ENCODE peak calls at places on chromosomes 13 and 19, in seven cellular contexts. One of them, this sample, is unnamed.

GRCh38 chr19:46391296-46392251 is 21.8 kb downstream of the CCDC8 start:
- DNase-seq in esophagus muscularis mucosa: no peak
- DNase-seq in kidney epithelial cell: no peak
- DNase-seq in fibroblast of the aortic adventitia: no peak
- DNase-seq in DND-41: no peak
- DNase-seq in left ventricle myocardium inferior: no peak
- DNase-seq in GM23338: no peak
- DNase-seq in this sample: no peak

GRCh38 chr19:4456843-4457653 is 546 bp downstream of the UBXN6 start:
- DNase-seq in esophagus muscularis mucosa: no peak
- DNase-seq in GM23338: peak
- DNase-seq in fibroblast of the aortic adventitia: peak
- DNase-seq in kidney epithelial cell: no peak
- DNase-seq in left ventricle myocardium inferior: peak
- DNase-seq in DND-41: peak
- DNase-seq in this sample: no peak

GRCh38 chr13:112859817-112860190 is 109.2 kb upstream of the MCF2L start:
- DNase-seq in fibroblast of the aortic adventitia: peak
- DNase-seq in left ventricle myocardium inferior: no peak
- DNase-seq in esophagus muscularis mucosa: no peak
- DNase-seq in GM23338: no peak
- DNase-seq in kidney epithelial cell: peak
- DNase-seq in DND-41: no peak
- DNase-seq in this sample: no peak

GRCh38 chr19:58338336-58338735 is 11.5 kb downstream of the ZSCAN22 start:
- DNase-seq in fibroblast of the aortic adventitia: no peak
- DNase-seq in DND-41: no peak
- DNase-seq in kidney epithelial cell: no peak
- DNase-seq in left ventricle myocardium inferior: no peak
- DNase-seq in GM23338: no peak
- DNase-seq in esophagus muscularis mucosa: no peak
- DNase-seq in this sample: no peak

GRCh38 chr19:46732966-46733692 is 12.7 kb upstream of the FKRP start:
- DNase-seq in fibroblast of the aortic adventitia: no peak
- DNase-seq in kidney epithelial cell: no peak
- DNase-seq in GM23338: no peak
- DNase-seq in DND-41: no peak
- DNase-seq in esophagus muscularis mucosa: no peak
- DNase-seq in left ventricle myocardium inferior: no peak
- DNase-seq in this sample: no peak

GRCh38 chr19:38917921-38918491 is 6.0 kb upstream of the CCER2 start:
- DNase-seq in GM23338: peak
- DNase-seq in kidney epithelial cell: no peak
- DNase-seq in DND-41: no peak
- DNase-seq in fibroblast of the aortic adventitia: no peak
- DNase-seq in esophagus muscularis mucosa: no peak
- DNase-seq in left ventricle myocardium inferior: no peak
- DNase-seq in this sample: no peak

GRCh38 chr19:18158471-18158870 is 5.5 kb downstream of the PIK3R2 start:
- DNase-seq in kidney epithelial cell: no peak
- DNase-seq in GM23338: no peak
- DNase-seq in fibroblast of the aortic adventitia: no peak
- DNase-seq in left ventricle myocardium inferior: no peak
- DNase-seq in esophagus muscularis mucosa: no peak
- DNase-seq in DND-41: no peak
- DNase-seq in this sample: no peak

GRCh38 chr19:11581740-11582139 is 4.3 kb upstream of the ACP5 start:
- DNase-seq in DND-41: peak
- DNase-seq in kidney epithelial cell: no peak
- DNase-seq in left ventricle myocardium inferior: no peak
- DNase-seq in GM23338: no peak
- DNase-seq in fibroblast of the aortic adventitia: peak
- DNase-seq in esophagus muscularis mucosa: no peak
- DNase-seq in this sample: no peak

GRCh38 chr13:110233181-110233641 is 73.7 kb downstream of the COL4A1 start:
- DNase-seq in kidney epithelial cell: no peak
- DNase-seq in GM23338: no peak
- DNase-seq in DND-41: no peak
- DNase-seq in left ventricle myocardium inferior: peak
- DNase-seq in esophagus muscularis mucosa: peak
- DNase-seq in fibroblast of the aortic adventitia: peak
- DNase-seq in this sample: peak

GRCh38 chr19:46513461-46514236 is 18.0 kb upstream of the PNMA8B start:
- DNase-seq in esophagus muscularis mucosa: peak
- DNase-seq in fibroblast of the aortic adventitia: peak
- DNase-seq in left ventricle myocardium inferior: peak
- DNase-seq in kidney epithelial cell: no peak
- DNase-seq in DND-41: peak
- DNase-seq in GM23338: peak
- DNase-seq in this sample: peak

GRCh38 chr13:110711778-110712070 is 1.8 kb upstream of the ING1 start:
- DNase-seq in kidney epithelial cell: no peak
- DNase-seq in fibroblast of the aortic adventitia: peak
- DNase-seq in esophagus muscularis mucosa: no peak
- DNase-seq in left ventricle myocardium inferior: no peak
- DNase-seq in GM23338: no peak
- DNase-seq in DND-41: no peak
- DNase-seq in this sample: peak

GRCh38 chr19:12783849-12784393 is 7.4 kb upstream of the JUNB start:
- DNase-seq in kidney epithelial cell: no peak
- DNase-seq in esophagus muscularis mucosa: no peak
- DNase-seq in left ventricle myocardium inferior: peak
- DNase-seq in DND-41: no peak
- DNase-seq in fibroblast of the aortic adventitia: no peak
- DNase-seq in GM23338: no peak
- DNase-seq in this sample: no peak

GRCh38 chr13:99103536-99103935 is 97.1 kb upstream of the UBAC2 start:
- DNase-seq in DND-41: no peak
- DNase-seq in left ventricle myocardium inferior: no peak
- DNase-seq in GM23338: peak
- DNase-seq in esophagus muscularis mucosa: no peak
- DNase-seq in fibroblast of the aortic adventitia: no peak
- DNase-seq in kidney epithelial cell: no peak
- DNase-seq in this sample: peak

GRCh38 chr13:23372264-23372905 is 61.1 kb downstream of the SACS start:
- DNase-seq in kidney epithelial cell: no peak
- DNase-seq in left ventricle myocardium inferior: no peak
- DNase-seq in esophagus muscularis mucosa: no peak
- DNase-seq in GM23338: no peak
- DNase-seq in fibroblast of the aortic adventitia: peak
- DNase-seq in DND-41: no peak
- DNase-seq in this sample: peak

GRCh38 chr19:35167251-35168119 is 12.9 kb downstream of the FXYD5 start:
- DNase-seq in kidney epithelial cell: no peak
- DNase-seq in fibroblast of the aortic adventitia: no peak
- DNase-seq in GM23338: no peak
- DNase-seq in DND-41: no peak
- DNase-seq in left ventricle myocardium inferior: no peak
- DNase-seq in esophagus muscularis mucosa: no peak
- DNase-seq in this sample: no peak

GRCh38 chr19:41376998-41377365 is 649 bp downstream of the TMEM91 start:
- DNase-seq in esophagus muscularis mucosa: no peak
- DNase-seq in kidney epithelial cell: no peak
- DNase-seq in GM23338: no peak
- DNase-seq in fibroblast of the aortic adventitia: no peak
- DNase-seq in left ventricle myocardium inferior: no peak
- DNase-seq in DND-41: no peak
- DNase-seq in this sample: no peak

GRCh38 chr13:88979465-88980180 is 1308.5 kb downstream of the SLITRK5 start:
- DNase-seq in GM23338: peak
- DNase-seq in kidney epithelial cell: no peak
- DNase-seq in DND-41: no peak
- DNase-seq in left ventricle myocardium inferior: no peak
- DNase-seq in esophagus muscularis mucosa: no peak
- DNase-seq in fibroblast of the aortic adventitia: no peak
- DNase-seq in this sample: no peak

GRCh38 chr19:16830679-16831078 is 1.5 kb downstream of the SIN3B start:
- DNase-seq in esophagus muscularis mucosa: no peak
- DNase-seq in kidney epithelial cell: no peak
- DNase-seq in DND-41: no peak
- DNase-seq in GM23338: no peak
- DNase-seq in left ventricle myocardium inferior: no peak
- DNase-seq in fibroblast of the aortic adventitia: peak
- DNase-seq in this sample: no peak

GRCh38 chr13:51020600-51020999 is 90.5 kb downstream of the C13orf42 start:
- DNase-seq in left ventricle myocardium inferior: no peak
- DNase-seq in esophagus muscularis mucosa: peak
- DNase-seq in fibroblast of the aortic adventitia: no peak
- DNase-seq in DND-41: no peak
- DNase-seq in kidney epithelial cell: no peak
- DNase-seq in GM23338: no peak
- DNase-seq in this sample: peak

GRCh38 chr13:41428155-41428554 is 29.2 kb upstream of the RGCC start:
- DNase-seq in kidney epithelial cell: no peak
- DNase-seq in GM23338: peak
- DNase-seq in left ventricle myocardium inferior: no peak
- DNase-seq in DND-41: no peak
- DNase-seq in fibroblast of the aortic adventitia: no peak
- DNase-seq in esophagus muscularis mucosa: no peak
- DNase-seq in this sample: peak

GRCh38 chr13:43804461-43805070 is 17.8 kb upstream of the ENOX1 start:
- DNase-seq in GM23338: peak
- DNase-seq in fibroblast of the aortic adventitia: peak
- DNase-seq in esophagus muscularis mucosa: no peak
- DNase-seq in DND-41: no peak
- DNase-seq in kidney epithelial cell: no peak
- DNase-seq in left ventricle myocardium inferior: no peak
- DNase-seq in this sample: no peak

GRCh38 chr19:33219261-33219812 is 6.3 kb downstream of the SLC7A10 start:
- DNase-seq in esophagus muscularis mucosa: no peak
- DNase-seq in DND-41: no peak
- DNase-seq in kidney epithelial cell: no peak
- DNase-seq in GM23338: peak
- DNase-seq in left ventricle myocardium inferior: no peak
- DNase-seq in fibroblast of the aortic adventitia: no peak
- DNase-seq in this sample: no peak
- TF ChIP-seq CTCF in esophagus muscularis mucosa: no peak
- TF ChIP-seq CTCF in DND-41: peak
- TF ChIP-seq CTCF in kidney epithelial cell: peak
- TF ChIP-seq CTCF in GM23338: peak
- TF ChIP-seq CTCF in left ventricle myocardium inferior: no peak
- TF ChIP-seq CTCF in fibroblast of the aortic adventitia: peak
- TF ChIP-seq CTCF in this sample: no peak

GRCh38 chr13:25249001-25249543 is 38.2 kb downstream of the MTMR6 start:
- DNase-seq in kidney epithelial cell: peak
- DNase-seq in left ventricle myocardium inferior: no peak
- DNase-seq in esophagus muscularis mucosa: no peak
- DNase-seq in fibroblast of the aortic adventitia: peak
- DNase-seq in DND-41: no peak
- DNase-seq in GM23338: peak
- DNase-seq in this sample: no peak
- TF ChIP-seq CTCF in kidney epithelial cell: peak
- TF ChIP-seq CTCF in left ventricle myocardium inferior: no peak
- TF ChIP-seq CTCF in esophagus muscularis mucosa: no peak
- TF ChIP-seq CTCF in fibroblast of the aortic adventitia: peak
- TF ChIP-seq CTCF in DND-41: peak
- TF ChIP-seq CTCF in GM23338: peak
- TF ChIP-seq CTCF in this sample: peak

GRCh38 chr13:113941571-113942191 is 32.2 kb downstream of the C13orf46 start:
- DNase-seq in DND-41: no peak
- DNase-seq in left ventricle myocardium inferior: peak
- DNase-seq in esophagus muscularis mucosa: no peak
- DNase-seq in GM23338: no peak
- DNase-seq in kidney epithelial cell: no peak
- DNase-seq in fibroblast of the aortic adventitia: no peak
- DNase-seq in this sample: no peak

GRCh38 chr13:113939129-113939904 is 34.6 kb downstream of the C13orf46 start:
- DNase-seq in fibroblast of the aortic adventitia: no peak
- DNase-seq in DND-41: no peak
- DNase-seq in esophagus muscularis mucosa: no peak
- DNase-seq in kidney epithelial cell: no peak
- DNase-seq in GM23338: no peak
- DNase-seq in left ventricle myocardium inferior: no peak
- DNase-seq in this sample: no peak

GRCh38 chr13:113938716-113939115 is 35.2 kb downstream of the C13orf46 start:
- DNase-seq in kidney epithelial cell: no peak
- DNase-seq in left ventricle myocardium inferior: no peak
- DNase-seq in esophagus muscularis mucosa: no peak
- DNase-seq in GM23338: no peak
- DNase-seq in DND-41: no peak
- DNase-seq in fibroblast of the aortic adventitia: no peak
- DNase-seq in this sample: no peak

GRCh38 chr13:113938246-113938645 is 35.6 kb downstream of the C13orf46 start:
- DNase-seq in fibroblast of the aortic adventitia: no peak
- DNase-seq in GM23338: no peak
- DNase-seq in kidney epithelial cell: no peak
- DNase-seq in left ventricle myocardium inferior: no peak
- DNase-seq in esophagus muscularis mucosa: no peak
- DNase-seq in DND-41: no peak
- DNase-seq in this sample: no peak

DNA sequence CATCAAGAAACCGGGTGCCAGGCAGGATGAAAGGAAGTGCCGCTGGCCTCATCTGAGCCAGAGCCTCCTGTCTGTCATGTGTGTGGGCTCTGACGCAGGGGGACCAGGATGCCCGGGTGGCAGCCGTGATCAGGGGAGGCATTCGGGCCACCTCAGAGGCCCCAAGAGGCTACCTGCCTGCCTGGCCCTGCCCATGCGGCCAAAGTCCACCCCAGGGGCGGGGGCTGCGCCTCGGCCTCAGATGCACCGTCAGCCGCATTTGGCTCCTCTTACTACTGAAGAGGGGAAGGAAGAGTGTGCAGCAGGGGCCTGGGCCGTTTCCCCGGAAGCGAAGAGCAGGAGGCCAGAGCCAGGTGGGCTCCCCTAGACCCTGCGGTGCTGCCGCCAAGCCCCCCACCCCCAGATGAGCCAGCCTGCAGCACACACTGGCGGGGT is 34.0 kb downstream of the C13orf46 start:
- DNase-seq in fibroblast of the aortic adventitia: no peak
- DNase-seq in left ventricle myocardium inferior: no peak
- DNase-seq in esophagus muscularis mucosa: no peak
- DNase-seq in kidney epithelial cell: no peak
- DNase-seq in GM23338: no peak
- DNase-seq in DND-41: no peak
- DNase-seq in this sample: no peak
- TF ChIP-seq CTCF in fibroblast of the aortic adventitia: no peak
- TF ChIP-seq CTCF in left ventricle myocardium inferior: no peak
- TF ChIP-seq CTCF in esophagus muscularis mucosa: no peak
- TF ChIP-seq CTCF in kidney epithelial cell: no peak
- TF ChIP-seq CTCF in GM23338: no peak
- TF ChIP-seq CTCF in DND-41: no peak
- TF ChIP-seq CTCF in this sample: no peak

GRCh38 chr13:102566513-102566912 is 30.3 kb upstream of the TPP2 start:
- DNase-seq in kidney epithelial cell: no peak
- DNase-seq in esophagus muscularis mucosa: no peak
- DNase-seq in GM23338: no peak
- DNase-seq in left ventricle myocardium inferior: no peak
- DNase-seq in DND-41: no peak
- DNase-seq in fibroblast of the aortic adventitia: no peak
- DNase-seq in this sample: no peak

GRCh38 chr13:102569488-102569887 is 27.3 kb upstream of the TPP2 start:
- DNase-seq in esophagus muscularis mucosa: no peak
- DNase-seq in GM23338: no peak
- DNase-seq in kidney epithelial cell: no peak
- DNase-seq in fibroblast of the aortic adventitia: peak
- DNase-seq in DND-41: no peak
- DNase-seq in left ventricle myocardium inferior: no peak
- DNase-seq in this sample: no peak

GRCh38 chr13:102567857-102568256 is 28.9 kb upstream of the TPP2 start:
- DNase-seq in fibroblast of the aortic adventitia: no peak
- DNase-seq in GM23338: peak
- DNase-seq in left ventricle myocardium inferior: no peak
- DNase-seq in kidney epithelial cell: no peak
- DNase-seq in esophagus muscularis mucosa: no peak
- DNase-seq in DND-41: no peak
- DNase-seq in this sample: no peak

GRCh38 chr13:102571075-102571474 is 25.7 kb upstream of the TPP2 start:
- DNase-seq in GM23338: peak
- DNase-seq in DND-41: no peak
- DNase-seq in kidney epithelial cell: no peak
- DNase-seq in left ventricle myocardium inferior: no peak
- DNase-seq in fibroblast of the aortic adventitia: no peak
- DNase-seq in esophagus muscularis mucosa: no peak
- DNase-seq in this sample: no peak
- TF ChIP-seq CTCF in GM23338: peak
- TF ChIP-seq CTCF in DND-41: peak
- TF ChIP-seq CTCF in kidney epithelial cell: no peak
- TF ChIP-seq CTCF in left ventricle myocardium inferior: no peak
- TF ChIP-seq CTCF in fibroblast of the aortic adventitia: no peak
- TF ChIP-seq CTCF in esophagus muscularis mucosa: no peak
- TF ChIP-seq CTCF in this sample: no peak